ENCODE peak calls at places on chromosomes 13 and 19, in eight cellular contexts. R is breast epithelium; K is CD4-positive, alpha-beta T cell; V is IMR-90; F is cardiac muscle cell; Z is transverse colon; D is upper lobe of left lung; E is psoas muscle. A is an unnamed sample.

GRCh38 chr19:3401004-3401768 is 34.8 kb downstream of the NFIC start:
- DNase-seq in R (no peak), K (no peak), V (no peak), F (no peak), Z (no peak), D (no peak), E (peak; percentile 54), A (no peak)

GRCh38 chr19:4744451-4745170 is 21.0 kb upstream of the DPP9 start:
- DNase-seq in R (peak; percentile 57), K (no peak), V (peak; percentile 95), F (no peak), Z (no peak), D (no peak), E (no peak), A (no peak)

GRCh38 chr19:36605839-36606478 is 846 bp downstream of the ZNF382 start:
- DNase-seq in R (no peak), K (no peak), V (no peak), F (no peak), Z (no peak), D (no peak), E (no peak), A (no peak)

GRCh38 chr13:29434217-29434940 is 161.1 kb downstream of the SLC7A1 start:
- DNase-seq in R (no peak), K (no peak), V (no peak), F (no peak), Z (no peak), D (no peak), E (no peak), A (no peak)

GRCh38 chr13:74087304-74087703 is 46.9 kb downstream of the KLF12 start:
- DNase-seq in R (no peak), K (no peak), V (no peak), F (no peak), Z (no peak), D (no peak), E (no peak), A (no peak)

GRCh38 chr19:8592231-8593009 is 15.2 kb upstream of the MYO1F start:
- DNase-seq in R (peak; percentile 97), K (peak; percentile 96), V (peak; percentile 95), F (peak; percentile 100), Z (peak; percentile 90), D (peak; percentile 93), E (peak; percentile 95), A (peak; percentile 97)

GRCh38 chr13:27920677-27921420 is 1.0 kb downstream of the PDX1 start:
- DNase-seq in R (no peak), K (no peak), V (peak; percentile 6), F (peak; percentile 33), Z (no peak), D (peak; percentile 80), E (no peak), A (no peak)

GRCh38 chr13:66492479-66492878 is 737.7 kb downstream of the PCDH9 start:
- DNase-seq in R (no peak), K (no peak), V (no peak), F (peak; percentile 38), Z (no peak), D (no peak), E (no peak), A (no peak)

GRCh38 chr13:110206170-110206569 is 100.8 kb downstream of the COL4A1 start:
- DNase-seq in R (no peak), K (no peak), V (no peak), F (no peak), Z (peak; percentile 45), D (no peak), E (no peak), A (no peak)

GRCh38 chr19:36169084-36169760 is 17.0 kb upstream of the COX7A1 start:
- DNase-seq in R (no peak), K (no peak), V (no peak), F (no peak), Z (peak; percentile 57), D (no peak), E (no peak), A (no peak)

GRCh38 chr13:91328726-91329125 is 18.8 kb upstream of the MIR17HG start:
- DNase-seq in R (no peak), K (no peak), V (no peak), F (no peak), Z (no peak), D (no peak), E (no peak), A (no peak)

GRCh38 chr13:25752957-25753540 is 298.8 kb downstream of the SHISA2 start:
- DNase-seq in R (no peak), K (no peak), V (peak; percentile 36), F (no peak), Z (peak; percentile 35), D (no peak), E (peak; percentile 67), A (peak; percentile 35)

GRCh38 chr19:44943801-44944249 is 1.8 kb downstream of the APOC4 start:
- DNase-seq in R (peak; percentile 60), K (no peak), V (no peak), F (no peak), Z (peak; percentile 60), D (peak; percentile 58), E (peak; percentile 68), A (no peak)

GRCh38 chr13:60583196-60583908 is 186.3 kb downstream of the TDRD3 start:
- DNase-seq in R (no peak), K (no peak), V (peak; percentile 16), F (no peak), Z (no peak), D (no peak), E (no peak), A (no peak)

GRCh38 chr19:53102701-53103140 is 501 bp downstream of the ZNF160 start:
- DNase-seq in R (no peak), K (peak; percentile 26), V (peak; percentile 31), F (peak; percentile 61), Z (peak; percentile 19), D (peak; percentile 89), E (peak; percentile 73), A (peak; percentile 34)

GRCh38 chr13:20258208-20258962 is 26.3 kb upstream of the GJB6 start:
- DNase-seq in R (no peak), K (no peak), V (no peak), F (no peak), Z (no peak), D (no peak), E (no peak), A (no peak)

GRCh38 chr13:37386276-37386675 is 212.3 kb downstream of the POSTN start:
- DNase-seq in R (no peak), K (no peak), V (peak; percentile 56), F (no peak), Z (no peak), D (no peak), E (no peak), A (no peak)

GRCh38 chr13:73201601-73202000 is 142.8 kb downstream of the KLF5 start:
- DNase-seq in R (no peak), K (no peak), V (no peak), F (no peak), Z (no peak), D (no peak), E (no peak), A (no peak)

GRCh38 chr19:49409441-49410029 is 13.7 kb downstream of the PTH2 start:
- DNase-seq in R (no peak), K (no peak), V (no peak), F (no peak), Z (no peak), D (no peak), E (no peak), A (no peak)

GRCh38 chr19:980133-980998 is 3.8 kb upstream of the WDR18 start:
- DNase-seq in R (no peak), K (no peak), V (no peak), F (peak; percentile 58), Z (no peak), D (no peak), E (no peak), A (no peak)
- TF ChIP-seq CTCF in R (no peak), K (no peak), V (no peak), F (no peak), Z (no peak), D (no peak), E (no peak), A (no peak)

GRCh38 chr13:112158961-112159360 is 92.0 kb downstream of the SOX1 start:
- DNase-seq in R (no peak), K (no peak), V (no peak), F (no peak), Z (no peak), D (no peak), E (no peak), A (no peak)

GRCh38 chr13:112159575-112160547 is 92.9 kb downstream of the SOX1 start:
- DNase-seq in R (no peak), K (no peak), V (no peak), F (no peak), Z (peak; percentile 87), D (no peak), E (no peak), A (no peak)

GRCh38 chr13:112165712-112166111 is 98.8 kb downstream of the SOX1 start:
- DNase-seq in R (no peak), K (no peak), V (no peak), F (no peak), Z (no peak), D (peak; percentile 36), E (no peak), A (no peak)

GRCh38 chr13:112161441-112162301 is 94.7 kb downstream of the SOX1 start:
- DNase-seq in R (no peak), K (no peak), V (no peak), F (no peak), Z (no peak), D (no peak), E (no peak), A (no peak)

GRCh38 chr13:112160558-112160957 is 93.6 kb downstream of the SOX1 start:
- DNase-seq in R (no peak), K (no peak), V (no peak), F (no peak), Z (no peak), D (no peak), E (no peak), A (no peak)
- TF ChIP-seq CTCF in R (no peak), K (no peak), V (no peak), F (no peak), Z (no peak), D (no peak), E (no peak), A (no peak)

GRCh38 chr19:34654796-34655195 is 22.2 kb downstream of the SCGB2B2 start:
- DNase-seq in R (no peak), K (no peak), V (no peak), F (no peak), Z (no peak), D (no peak), E (no peak), A (no peak)
- TF ChIP-seq CTCF in R (no peak), K (no peak), V (no peak), F (no peak), Z (no peak), D (no peak), E (no peak), A (no peak)

GRCh38 chr13:101434486-101434885 is 18.0 kb upstream of the ITGBL1 start:
- DNase-seq in R (no peak), K (no peak), V (no peak), F (no peak), Z (no peak), D (no peak), E (no peak), A (no peak)

GRCh38 chr13:101429733-101430132 is 13.4 kb upstream of the NALCN start:
- DNase-seq in R (no peak), K (no peak), V (peak; percentile 7), F (no peak), Z (no peak), D (no peak), E (no peak), A (no peak)

DNA sequence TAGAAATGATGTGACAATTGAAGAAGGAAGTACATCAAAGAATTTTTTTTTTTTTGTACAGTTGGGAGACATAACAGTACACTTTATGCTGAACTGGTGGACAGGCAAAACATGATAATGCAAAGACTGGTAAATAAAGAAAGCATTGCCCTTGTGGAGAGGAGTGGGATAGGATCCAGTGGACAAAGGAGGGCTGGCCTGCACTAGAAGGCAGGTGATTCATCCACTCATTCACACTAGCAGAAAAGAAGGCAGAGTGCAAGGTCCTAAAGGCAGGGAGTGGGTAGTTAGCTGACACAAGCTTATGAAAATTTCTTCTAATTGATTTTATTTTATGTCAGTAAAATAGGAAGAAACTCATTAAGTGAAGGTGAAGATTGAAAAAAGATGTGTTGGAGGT is 17.6 kb upstream of the NALCN start:
- DNase-seq in R (no peak), K (no peak), V (no peak), F (no peak), Z (no peak), D (no peak), E (no peak), A (no peak)
- TF ChIP-seq CTCF in R (no peak), K (no peak), V (no peak), F (no peak), Z (no peak), D (no peak), E (no peak), A (no peak)

A was measured in natural killer cell.